ENCODE peak calls at places on chromosomes 3 and 15, in four cellular contexts. W is K562, P is HepG2, L is GM12878. Y is an unnamed sample.
A peak's percentile ranks its signal among the peaks of the same experiment; 100 is the strongest.

GRCh38 chr3:54358969-54359648 is 236.8 kb downstream of the CACNA2D3 start:
- DNase-seq in P (no peak), L (no peak), W (no peak), Y (no peak)

GRCh38 chr15:52481915-52482314 is 46.8 kb downstream of the MYO5A start:
- DNase-seq in L (peak; percentile 81), P (no peak), W (no peak), Y (no peak)

GRCh38 chr3:169227911-169228310 is 435.6 kb downstream of the MECOM start:
- DNase-seq in P (no peak), W (no peak), L (peak; percentile 3), Y (no peak)

GRCh38 chr15:56934269-56934668 is 15.8 kb downstream of the TCF12 start:
- DNase-seq in L (no peak), P (no peak), W (peak; percentile 15), Y (no peak)

GRCh38 chr15:75727851-75728715 is 15.4 kb upstream of the CSPG4 start:
- DNase-seq in P (peak; percentile 23), W (no peak), L (no peak), Y (peak; percentile 55)

GRCh38 chr3:158672293-158673176 is at the start of gene LXN:
- DNase-seq in W (peak; percentile 43), L (peak; percentile 56), P (peak; percentile 3), Y (peak; percentile 77)

GRCh38 chr3:143720381-143720780 is 127.9 kb downstream of the SLC9A9 start:
- DNase-seq in L (no peak), W (no peak), P (no peak), Y (no peak)

GRCh38 chr15:38868326-38869114 is 303.9 kb upstream of the RASGRP1 start:
- DNase-seq in L (no peak), P (peak; percentile 11), W (no peak), Y (no peak)

GRCh38 chr3:149620291-149621020 is 37.4 kb downstream of the WWTR1 start:
- DNase-seq in L (no peak), W (no peak), P (no peak), Y (no peak)

GRCh38 chr3:52983336-52983807 is 62.5 kb downstream of the SFMBT1 start:
- DNase-seq in W (no peak), L (peak; percentile 88), P (no peak), Y (no peak)

GRCh38 chr3:79726795-79727194 is 41.0 kb downstream of the ROBO1 start:
- DNase-seq in P (no peak), L (no peak), W (no peak), Y (no peak)

GRCh38 chr15:39801641-39802309 is 19.1 kb upstream of the FSIP1 start:
- DNase-seq in P (peak; percentile 36), L (no peak), W (peak; percentile 53), Y (peak; percentile 27)

GRCh38 chr15:35561308-35561707 is 15.3 kb upstream of the DPH6 start:
- DNase-seq in P (no peak), L (no peak), W (no peak), Y (no peak)

GRCh38 chr3:56915969-56916586 is 114.3 kb upstream of the ARHGEF3 start:
- DNase-seq in P (no peak), W (no peak), L (peak; percentile 32), Y (no peak)

GRCh38 chr3:101809178-101810022 is 30.4 kb downstream of the NXPE3 start:
- DNase-seq in L (no peak), P (peak; percentile 29), W (peak; percentile 21), Y (peak; percentile 35)

GRCh38 chr3:16399473-16399872 is 114.0 kb downstream of the RFTN1 start:
- DNase-seq in P (no peak), W (no peak), L (no peak), Y (peak; percentile 13)

GRCh38 chr15:82999905-83000671 is 11.4 kb downstream of the C15orf40 start:
- DNase-seq in W (peak; percentile 37), P (peak; percentile 28), L (peak; percentile 43), Y (peak; percentile 59)

GRCh38 chr15:60964527-60964926 is 264.6 kb downstream of the RORA start:
- DNase-seq in W (no peak), L (no peak), P (no peak), Y (no peak)

GRCh38 chr3:107796786-107797185 is 274.0 kb downstream of the BBX start:
- DNase-seq in W (no peak), P (peak; percentile 74), L (no peak), Y (no peak)

GRCh38 chr3:14988988-14989394 is 41.6 kb downstream of the NR2C2 start:
- DNase-seq in L (peak; percentile 87), W (peak; percentile 31), P (peak; percentile 26), Y (peak; percentile 48)

GRCh38 chr3:186142556-186142955 is 33.7 kb upstream of the ETV5 start:
- DNase-seq in L (no peak), W (no peak), P (no peak), Y (no peak)

GRCh38 chr3:185929192-185930151 is 8.3 kb downstream of the TRA2B start:
- DNase-seq in P (no peak), W (no peak), L (no peak), Y (no peak)

GRCh38 chr3:15982667-15983145 is 184.9 kb upstream of the ANKRD28 start:
- DNase-seq in P (no peak), W (no peak), L (no peak), Y (no peak)

GRCh38 chr3:50610181-50610971 is 1.2 kb downstream of the CISH start:
- DNase-seq in L (no peak), P (no peak), W (no peak), Y (no peak)

GRCh38 chr15:38828031-38828532 is 263.5 kb upstream of the RASGRP1 start:
- DNase-seq in W (no peak), P (no peak), L (no peak), Y (no peak)

GRCh38 chr3:13598926-13599886 is 50.3 kb downstream of the FBLN2 start:
- DNase-seq in L (no peak), P (no peak), W (no peak), Y (no peak)

GRCh38 chr3:141444586-141445285 is 42.1 kb upstream of the RASA2 start:
- DNase-seq in W (no peak), P (no peak), L (no peak), Y (no peak)

GRCh38 chr3:81470416-81470978 is 290.9 kb downstream of the GBE1 start:
- DNase-seq in W (no peak), P (no peak), L (no peak), Y (no peak)

GRCh38 chr3:185537369-185537970 is 14.9 kb downstream of the LIPH start:
- DNase-seq in W (peak; percentile 71), P (peak; percentile 10), L (peak; percentile 97), Y (peak; percentile 30)

GRCh38 chr15:22845289-22845900 is 6.9 kb downstream of the NIPA2 start:
- DNase-seq in L (no peak), P (peak; percentile 13), W (no peak), Y (no peak)

GRCh38 chr3:11455977-11456376 is 183.8 kb downstream of the ATG7 start:
- DNase-seq in W (no peak), P (no peak), L (no peak), Y (no peak)

GRCh38 chr3:9149566-9149965 is 99.9 kb downstream of the SRGAP3 start:
- DNase-seq in P (no peak), L (no peak), W (no peak), Y (no peak)

GRCh38 chr3:9151240-9151639 is 98.2 kb downstream of the SRGAP3 start:
- DNase-seq in L (no peak), P (no peak), W (no peak), Y (no peak)

GRCh38 chr3:9146367-9147071 is 102.9 kb downstream of the SRGAP3 start:
- DNase-seq in L (no peak), W (no peak), P (no peak), Y (no peak)

GRCh38 chr3:9147896-9148267 is 101.6 kb downstream of the SRGAP3 start:
- DNase-seq in L (no peak), W (no peak), P (no peak), Y (no peak)

DNA sequence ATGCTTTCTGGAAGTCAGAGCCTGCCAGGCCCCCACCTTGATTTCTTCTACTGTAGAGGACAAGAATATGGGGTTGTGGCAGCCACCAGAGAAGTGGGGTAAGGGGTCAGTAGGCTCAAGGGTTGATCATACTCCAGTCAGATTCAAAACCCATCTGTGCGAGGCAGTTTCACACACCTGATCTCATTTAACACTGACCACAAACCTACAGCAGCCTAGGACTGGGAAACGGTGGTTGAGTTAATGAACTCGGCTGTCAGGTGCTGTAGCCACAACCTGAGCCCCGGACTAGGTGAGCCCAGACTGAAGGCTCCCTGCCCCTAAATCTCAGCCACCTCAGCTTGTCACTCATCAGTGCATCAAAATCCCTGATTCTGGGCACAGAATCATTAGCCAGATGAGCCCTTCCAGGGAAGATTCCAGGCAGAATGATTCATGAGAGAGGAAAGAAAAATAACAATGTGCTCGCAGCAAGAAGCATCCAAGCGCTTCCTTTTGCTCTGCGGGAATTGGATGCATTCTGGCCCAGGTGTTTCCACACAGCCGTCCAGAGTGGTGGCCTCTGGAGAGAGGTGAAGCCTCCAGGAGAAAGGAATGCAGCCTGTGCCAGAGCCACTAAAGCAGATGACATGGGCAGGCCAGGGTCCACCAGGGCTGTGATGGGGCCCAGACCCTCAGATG is 102.1 kb downstream of the SRGAP3 start:
- DNase-seq in L (no peak), W (no peak), P (no peak), Y (no peak)
- TF ChIP-seq SP1 in L (no peak), W (no peak), P (no peak), Y (no peak)

DNA sequence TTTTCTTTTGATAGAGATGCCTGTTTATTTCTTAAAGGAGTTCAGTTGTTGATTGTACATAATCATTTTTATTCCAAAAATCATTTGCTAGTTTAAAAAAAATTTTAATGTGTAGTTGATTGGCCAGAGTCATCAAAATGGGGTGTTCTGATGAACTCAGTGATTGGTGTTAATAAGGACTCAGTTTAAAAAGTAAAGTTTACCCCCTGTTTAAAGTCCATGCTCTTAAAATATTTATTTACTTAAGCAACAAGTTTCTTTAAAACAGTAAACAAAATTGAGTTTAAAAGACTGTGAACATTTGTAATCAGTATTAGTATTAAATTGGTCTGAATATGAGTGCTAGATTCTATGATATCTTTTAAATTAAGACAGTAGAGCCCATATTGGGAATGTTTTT is 56.0 kb downstream of the MEF2A start:
- DNase-seq in L (no peak), P (no peak), W (no peak), Y (no peak)
- TF ChIP-seq TARDBP in L (no peak), P (no peak), W (no peak), Y (no peak)

DNA sequence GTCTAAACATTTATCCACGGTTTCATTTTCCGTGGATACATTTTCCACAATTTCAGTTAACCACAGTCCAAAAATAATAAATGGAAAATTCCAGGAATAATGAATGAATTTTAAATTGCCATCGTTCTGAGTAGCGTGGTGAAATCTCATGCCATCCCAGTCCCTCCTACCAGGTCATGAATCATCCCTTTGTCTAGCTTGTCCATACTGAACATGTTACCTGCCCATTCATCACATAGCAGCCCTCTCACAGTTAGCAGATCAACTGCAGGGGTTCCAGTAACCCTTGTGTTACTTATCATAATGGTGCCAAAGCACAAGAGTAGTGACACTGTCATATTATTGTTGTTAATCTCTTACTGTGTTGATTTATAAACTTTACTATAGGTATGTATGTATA is 124.5 kb downstream of the GSK3B start:
- DNase-seq in L (no peak), W (no peak), P (no peak), Y (no peak)
- TF ChIP-seq SP1 in L (no peak), W (no peak), P (no peak), Y (no peak)

DNA sequence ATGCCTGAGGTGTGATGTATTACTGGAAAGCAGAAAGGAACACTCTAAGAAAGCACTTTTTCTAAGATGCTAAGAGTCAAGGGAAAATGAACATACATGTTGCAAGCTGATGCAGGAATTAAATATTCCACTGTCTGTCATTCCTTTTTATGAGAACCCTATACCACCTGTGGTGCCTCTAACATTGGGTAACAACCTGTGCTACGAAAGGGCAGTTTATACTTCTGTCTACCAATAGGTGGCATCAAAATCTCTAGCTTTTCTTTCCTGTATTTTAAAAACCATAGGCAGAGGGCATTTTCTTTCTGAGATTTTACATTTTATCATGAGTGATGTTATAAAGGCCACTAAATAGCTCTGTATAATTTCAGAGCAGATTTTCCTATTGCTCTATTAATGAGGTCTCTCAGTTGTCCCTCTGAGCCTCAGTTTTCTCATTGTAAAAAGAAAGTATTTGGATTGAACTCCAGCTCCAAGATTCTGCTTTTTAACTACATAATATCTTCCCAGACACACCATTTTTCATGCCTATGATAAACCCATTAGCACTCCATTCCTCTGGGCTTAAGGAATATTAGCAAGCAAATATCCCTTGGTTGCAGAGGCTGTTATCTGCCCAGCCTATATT is 3.5 kb upstream of the CPNE4 start:
- DNase-seq in W (no peak), L (no peak), P (peak; percentile 10), Y (peak; percentile 20)
- TF ChIP-seq TARDBP in W (no peak), L (no peak), P (no peak), Y (no peak)